ENCODE peak calls at places on chromosomes 6 and 20, in six cellular contexts. One of them, this sample, is unnamed.

GRCh38 chr6:149860834-149861602 is 3.1 kb downstream of the LRP11 start:
- DNase-seq in type B pancreatic cell: no peak
- DNase-seq in mucosa of descending colon: no peak
- DNase-seq in GM12865: no peak
- DNase-seq in heart left ventricle: no peak
- DNase-seq in upper lobe of right lung: peak
- DNase-seq in this sample: no peak

GRCh38 chr6:41655706-41656668 is 17.7 kb downstream of the MDFI start:
- DNase-seq in type B pancreatic cell: no peak
- DNase-seq in mucosa of descending colon: no peak
- DNase-seq in GM12865: no peak
- DNase-seq in heart left ventricle: no peak
- DNase-seq in upper lobe of right lung: no peak
- DNase-seq in this sample: no peak

GRCh38 chr20:57498425-57499400 is 26.2 kb downstream of the CTCFL start:
- DNase-seq in type B pancreatic cell: no peak
- DNase-seq in mucosa of descending colon: peak
- DNase-seq in GM12865: peak
- DNase-seq in heart left ventricle: no peak
- DNase-seq in upper lobe of right lung: no peak
- DNase-seq in this sample: peak

GRCh38 chr20:61297491-61297890 is 45.4 kb downstream of the CDH4 start:
- DNase-seq in type B pancreatic cell: no peak
- DNase-seq in mucosa of descending colon: no peak
- DNase-seq in GM12865: no peak
- DNase-seq in heart left ventricle: no peak
- DNase-seq in upper lobe of right lung: no peak
- DNase-seq in this sample: no peak

GRCh38 chr6:107676002-107676401 is 148.1 kb downstream of the SCML4 start:
- DNase-seq in type B pancreatic cell: no peak
- DNase-seq in mucosa of descending colon: no peak
- DNase-seq in GM12865: no peak
- DNase-seq in heart left ventricle: no peak
- DNase-seq in upper lobe of right lung: no peak
- DNase-seq in this sample: no peak

GRCh38 chr6:30450908-30451818 is 38.1 kb upstream of the HLA-E start:
- DNase-seq in type B pancreatic cell: no peak
- DNase-seq in mucosa of descending colon: no peak
- DNase-seq in GM12865: peak
- DNase-seq in heart left ventricle: peak
- DNase-seq in upper lobe of right lung: peak
- DNase-seq in this sample: peak

GRCh38 chr6:7723041-7723447 is 2.9 kb upstream of the BMP6 start:
- DNase-seq in type B pancreatic cell: peak
- DNase-seq in mucosa of descending colon: peak
- DNase-seq in GM12865: peak
- DNase-seq in heart left ventricle: peak
- DNase-seq in upper lobe of right lung: peak
- DNase-seq in this sample: peak

GRCh38 chr6:43052842-43053544 is 658 bp downstream of the CUL7 start:
- DNase-seq in type B pancreatic cell: no peak
- DNase-seq in mucosa of descending colon: peak
- DNase-seq in GM12865: peak
- DNase-seq in heart left ventricle: peak
- DNase-seq in upper lobe of right lung: no peak
- DNase-seq in this sample: peak

GRCh38 chr6:37190159-37190535 is 20.2 kb downstream of the PIM1 start:
- DNase-seq in type B pancreatic cell: no peak
- DNase-seq in mucosa of descending colon: no peak
- DNase-seq in GM12865: no peak
- DNase-seq in heart left ventricle: no peak
- DNase-seq in upper lobe of right lung: no peak
- DNase-seq in this sample: peak

GRCh38 chr6:118872318-118872717 is 21.6 kb upstream of the ASF1A start:
- DNase-seq in type B pancreatic cell: no peak
- DNase-seq in mucosa of descending colon: no peak
- DNase-seq in GM12865: no peak
- DNase-seq in heart left ventricle: no peak
- DNase-seq in upper lobe of right lung: no peak
- DNase-seq in this sample: no peak

DNA sequence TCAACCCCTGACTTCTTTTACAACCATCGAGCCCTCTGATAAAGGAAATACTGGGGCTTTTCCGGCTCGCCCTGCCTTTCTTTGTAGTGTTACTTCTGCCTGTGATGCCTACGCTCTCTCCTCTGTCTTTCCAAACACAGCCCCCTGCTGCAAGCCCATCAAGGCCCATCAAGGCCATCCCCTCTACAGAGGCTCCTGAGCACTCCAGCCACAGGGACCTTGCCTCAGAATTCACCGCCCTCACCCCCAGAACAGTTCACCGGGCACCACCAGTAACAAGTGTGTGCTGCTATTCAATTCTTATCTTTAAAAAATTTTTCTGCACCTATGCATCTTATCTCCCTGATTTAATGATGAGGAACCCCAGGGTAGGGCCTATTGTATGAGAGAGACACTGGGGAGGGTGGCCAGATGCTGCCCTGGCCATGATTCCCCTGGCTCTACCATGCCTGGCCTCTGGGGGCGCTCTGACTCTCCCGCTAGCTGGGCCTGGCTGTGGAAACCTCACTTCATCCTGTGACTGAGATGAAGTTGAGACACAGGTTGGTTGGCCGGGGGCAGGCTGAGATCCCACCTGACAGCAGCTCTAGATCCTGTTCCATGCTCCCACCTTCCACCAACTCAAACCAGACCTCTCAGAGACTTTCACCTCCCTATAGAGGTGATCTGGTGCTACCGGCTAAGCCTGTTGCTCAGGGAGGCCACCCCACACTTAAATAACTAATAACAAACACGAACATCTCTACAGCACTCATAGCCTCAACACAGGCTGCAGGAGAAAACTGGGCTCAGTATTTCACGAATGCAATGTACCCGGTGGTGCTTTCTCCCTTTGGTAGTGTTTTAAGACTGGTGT is 19.2 kb upstream of the GLP1R start:
- DNase-seq in type B pancreatic cell: no peak
- DNase-seq in mucosa of descending colon: peak
- DNase-seq in GM12865: peak
- DNase-seq in heart left ventricle: no peak
- DNase-seq in upper lobe of right lung: no peak
- DNase-seq in this sample: peak
- TF ChIP-seq CTCF in type B pancreatic cell: peak
- TF ChIP-seq CTCF in mucosa of descending colon: peak
- TF ChIP-seq CTCF in GM12865: peak
- TF ChIP-seq CTCF in heart left ventricle: peak
- TF ChIP-seq CTCF in upper lobe of right lung: peak
- TF ChIP-seq CTCF in this sample: peak

DNA sequence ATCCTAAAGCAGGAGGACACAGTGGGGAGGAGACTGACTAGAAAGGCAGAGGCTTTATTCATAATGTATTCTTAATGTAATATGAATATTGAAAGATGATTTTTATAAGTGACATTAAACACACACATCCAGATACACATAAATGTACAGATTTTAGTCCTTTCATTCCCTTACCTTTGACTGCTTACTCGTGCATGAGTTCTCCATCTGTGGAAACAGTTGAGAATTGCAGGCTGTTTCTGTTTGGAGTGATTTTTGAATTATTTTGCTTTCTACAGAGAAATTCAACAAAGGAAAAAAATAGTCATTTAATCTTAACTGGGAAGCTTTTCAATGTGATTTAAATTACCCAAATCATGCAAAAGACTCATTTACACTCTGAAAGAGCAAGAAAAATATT is 136.5 kb downstream of the RIMS1 start:
- DNase-seq in type B pancreatic cell: no peak
- DNase-seq in mucosa of descending colon: no peak
- DNase-seq in GM12865: no peak
- DNase-seq in heart left ventricle: no peak
- DNase-seq in upper lobe of right lung: no peak
- DNase-seq in this sample: no peak
- TF ChIP-seq CTCF in type B pancreatic cell: no peak
- TF ChIP-seq CTCF in mucosa of descending colon: no peak
- TF ChIP-seq CTCF in GM12865: no peak
- TF ChIP-seq CTCF in heart left ventricle: no peak
- TF ChIP-seq CTCF in upper lobe of right lung: no peak
- TF ChIP-seq CTCF in this sample: no peak

DNA sequence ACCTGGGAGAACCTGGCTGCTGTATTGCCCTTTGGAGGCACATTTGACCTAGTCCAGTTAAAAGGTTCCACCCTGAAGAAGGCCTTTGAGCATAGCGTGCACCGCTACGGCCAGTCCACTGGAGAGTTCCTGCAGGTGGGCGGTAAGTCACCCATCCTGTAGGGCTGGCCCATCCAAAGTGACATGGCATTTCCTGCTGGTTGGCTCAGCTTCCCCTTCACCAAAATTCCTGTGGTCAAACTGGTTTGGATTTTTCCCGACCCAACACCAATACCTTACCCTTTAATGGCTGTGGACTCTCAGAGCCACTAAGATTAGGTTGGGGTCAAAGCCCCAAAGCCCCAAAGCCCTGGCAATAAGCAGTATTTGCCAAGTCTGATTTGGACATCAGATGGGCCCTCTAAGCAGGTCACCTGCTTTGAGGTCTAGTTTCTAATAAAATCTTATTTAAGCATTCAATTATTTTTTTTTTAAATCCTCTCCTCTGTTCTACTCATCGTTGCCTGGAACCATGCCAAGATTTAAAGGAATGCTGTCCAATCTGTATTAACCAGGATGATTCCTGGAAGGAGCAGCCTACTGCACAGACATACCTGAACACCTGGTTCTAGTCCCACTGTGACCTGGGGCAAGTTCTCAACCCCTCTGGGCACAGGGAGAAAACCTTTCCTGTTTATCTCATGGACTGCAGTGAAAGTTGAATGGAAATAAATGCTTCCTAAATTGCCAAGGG is 40.8 kb downstream of the NT5E start:
- DNase-seq in type B pancreatic cell: no peak
- DNase-seq in mucosa of descending colon: no peak
- DNase-seq in GM12865: no peak
- DNase-seq in heart left ventricle: no peak
- DNase-seq in upper lobe of right lung: no peak
- DNase-seq in this sample: no peak
- TF ChIP-seq CTCF in type B pancreatic cell: no peak
- TF ChIP-seq CTCF in mucosa of descending colon: no peak
- TF ChIP-seq CTCF in GM12865: no peak
- TF ChIP-seq CTCF in heart left ventricle: no peak
- TF ChIP-seq CTCF in upper lobe of right lung: no peak
- TF ChIP-seq CTCF in this sample: no peak

GRCh38 chr6:117481926-117482239 is 591 bp upstream of the DCBLD1 start:
- DNase-seq in type B pancreatic cell: no peak
- DNase-seq in mucosa of descending colon: no peak
- DNase-seq in GM12865: peak
- DNase-seq in heart left ventricle: no peak
- DNase-seq in upper lobe of right lung: no peak
- DNase-seq in this sample: peak

GRCh38 chr6:117478853-117479231 is 3.6 kb upstream of the DCBLD1 start:
- DNase-seq in type B pancreatic cell: no peak
- DNase-seq in mucosa of descending colon: no peak
- DNase-seq in GM12865: no peak
- DNase-seq in heart left ventricle: no peak
- DNase-seq in upper lobe of right lung: no peak
- DNase-seq in this sample: no peak

GRCh38 chr6:117480651-117481050 is 1.8 kb upstream of the DCBLD1 start:
- DNase-seq in type B pancreatic cell: no peak
- DNase-seq in mucosa of descending colon: no peak
- DNase-seq in GM12865: no peak
- DNase-seq in heart left ventricle: no peak
- DNase-seq in upper lobe of right lung: no peak
- DNase-seq in this sample: no peak

GRCh38 chr6:117481278-117481925 is 1.1 kb upstream of the DCBLD1 start:
- DNase-seq in type B pancreatic cell: no peak
- DNase-seq in mucosa of descending colon: peak
- DNase-seq in GM12865: peak
- DNase-seq in heart left ventricle: no peak
- DNase-seq in upper lobe of right lung: no peak
- DNase-seq in this sample: peak

DNA sequence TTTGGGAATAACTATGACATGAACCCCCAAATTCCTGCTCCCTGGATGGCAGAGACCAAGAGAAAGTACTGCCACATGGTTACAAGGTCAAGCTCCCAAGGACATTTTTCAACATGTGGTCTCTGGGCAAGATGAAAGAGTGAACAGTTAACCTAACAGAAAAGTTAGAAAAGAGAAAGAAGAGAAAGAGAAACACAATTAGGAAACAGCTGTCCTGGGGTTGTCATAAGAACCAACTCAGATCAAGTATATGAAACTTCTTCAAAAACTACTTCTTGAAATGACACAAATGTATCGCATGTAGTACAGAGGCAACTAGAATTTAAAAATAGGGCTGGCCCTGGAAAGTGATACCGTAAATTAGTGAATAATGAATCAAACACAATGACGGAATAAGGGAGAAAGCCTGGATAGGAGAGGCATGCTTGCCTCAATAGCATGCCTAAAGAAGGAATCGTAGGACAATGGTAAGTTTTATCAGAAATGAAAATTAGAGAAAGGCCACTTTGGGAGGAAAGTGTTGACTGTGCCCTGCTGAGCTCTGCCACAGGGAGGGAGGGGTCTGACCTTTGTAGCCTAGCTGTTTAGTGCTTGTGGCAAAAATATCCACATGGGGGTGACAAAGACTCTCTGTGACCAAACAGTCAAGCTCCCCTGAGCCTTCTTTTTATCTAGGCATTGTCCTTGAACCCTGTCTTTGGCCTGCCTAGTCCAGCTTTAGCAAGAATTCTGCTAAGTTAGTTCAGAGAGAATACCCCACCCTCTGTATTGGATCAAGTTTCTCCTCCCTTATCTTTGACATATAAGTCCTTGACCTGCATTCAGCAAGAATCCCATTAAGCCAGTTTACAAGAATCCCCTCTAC is 4.3 kb upstream of the DCBLD1 start:
- DNase-seq in type B pancreatic cell: no peak
- DNase-seq in mucosa of descending colon: no peak
- DNase-seq in GM12865: peak
- DNase-seq in heart left ventricle: no peak
- DNase-seq in upper lobe of right lung: no peak
- DNase-seq in this sample: peak
- TF ChIP-seq CTCF in type B pancreatic cell: peak
- TF ChIP-seq CTCF in mucosa of descending colon: no peak
- TF ChIP-seq CTCF in GM12865: peak
- TF ChIP-seq CTCF in heart left ventricle: peak
- TF ChIP-seq CTCF in upper lobe of right lung: peak
- TF ChIP-seq CTCF in this sample: peak

This sample was measured in activated CD8-positive, alpha-beta T cell treated with anti-CD3 and anti-CD28 coated beads for 36 hours.